ENCODE peak calls at places on chromosomes 3 and 15, in six cellular contexts. One of them, this sample, is unnamed.

GRCh38 chr3:9703736-9704342 is at the start of gene CPNE9:
- DNase-seq in ovary: no peak
- DNase-seq in right atrium auricular region: no peak
- DNase-seq in heart left ventricle: no peak
- DNase-seq in psoas muscle: no peak
- DNase-seq in transverse colon: no peak
- DNase-seq in this sample: peak; percentile 20

GRCh38 chr3:78798266-78798832 is 969.4 kb downstream of the ROBO1 start:
- DNase-seq in psoas muscle: no peak
- DNase-seq in heart left ventricle: no peak
- DNase-seq in right atrium auricular region: no peak
- DNase-seq in ovary: no peak
- DNase-seq in transverse colon: no peak
- DNase-seq in this sample: no peak

GRCh38 chr3:52366527-52366926 is 50.4 kb downstream of the DNAH1 start:
- DNase-seq in ovary: no peak
- DNase-seq in psoas muscle: no peak
- DNase-seq in right atrium auricular region: no peak
- DNase-seq in transverse colon: no peak
- DNase-seq in heart left ventricle: no peak
- DNase-seq in this sample: no peak

GRCh38 chr15:80684697-80685096 is 10.4 kb upstream of the ABHD17C start:
- DNase-seq in ovary: no peak
- DNase-seq in heart left ventricle: no peak
- DNase-seq in psoas muscle: no peak
- DNase-seq in right atrium auricular region: no peak
- DNase-seq in transverse colon: no peak
- DNase-seq in this sample: no peak

GRCh38 chr3:88019024-88019423 is 39.8 kb downstream of the CGGBP1 start:
- DNase-seq in ovary: no peak
- DNase-seq in transverse colon: no peak
- DNase-seq in psoas muscle: no peak
- DNase-seq in heart left ventricle: no peak
- DNase-seq in right atrium auricular region: no peak
- DNase-seq in this sample: no peak

GRCh38 chr3:94460914-94461313 is 398.1 kb downstream of the NSUN3 start:
- DNase-seq in ovary: no peak
- DNase-seq in transverse colon: no peak
- DNase-seq in right atrium auricular region: no peak
- DNase-seq in psoas muscle: no peak
- DNase-seq in heart left ventricle: no peak
- DNase-seq in this sample: no peak

GRCh38 chr3:30643763-30644462 is 37.5 kb downstream of the TGFBR2 start:
- DNase-seq in right atrium auricular region: no peak
- DNase-seq in psoas muscle: no peak
- DNase-seq in heart left ventricle: no peak
- DNase-seq in ovary: no peak
- DNase-seq in transverse colon: peak; percentile 59
- DNase-seq in this sample: no peak

GRCh38 chr3:141804447-141804777 is 41.2 kb downstream of the GRK7 start:
- DNase-seq in heart left ventricle: no peak
- DNase-seq in right atrium auricular region: no peak
- DNase-seq in psoas muscle: no peak
- DNase-seq in transverse colon: no peak
- DNase-seq in ovary: no peak
- DNase-seq in this sample: no peak

GRCh38 chr3:166114448-166114847 is 277.2 kb upstream of the BCHE start:
- DNase-seq in ovary: no peak
- DNase-seq in right atrium auricular region: no peak
- DNase-seq in heart left ventricle: no peak
- DNase-seq in transverse colon: no peak
- DNase-seq in psoas muscle: no peak
- DNase-seq in this sample: no peak

DNA sequence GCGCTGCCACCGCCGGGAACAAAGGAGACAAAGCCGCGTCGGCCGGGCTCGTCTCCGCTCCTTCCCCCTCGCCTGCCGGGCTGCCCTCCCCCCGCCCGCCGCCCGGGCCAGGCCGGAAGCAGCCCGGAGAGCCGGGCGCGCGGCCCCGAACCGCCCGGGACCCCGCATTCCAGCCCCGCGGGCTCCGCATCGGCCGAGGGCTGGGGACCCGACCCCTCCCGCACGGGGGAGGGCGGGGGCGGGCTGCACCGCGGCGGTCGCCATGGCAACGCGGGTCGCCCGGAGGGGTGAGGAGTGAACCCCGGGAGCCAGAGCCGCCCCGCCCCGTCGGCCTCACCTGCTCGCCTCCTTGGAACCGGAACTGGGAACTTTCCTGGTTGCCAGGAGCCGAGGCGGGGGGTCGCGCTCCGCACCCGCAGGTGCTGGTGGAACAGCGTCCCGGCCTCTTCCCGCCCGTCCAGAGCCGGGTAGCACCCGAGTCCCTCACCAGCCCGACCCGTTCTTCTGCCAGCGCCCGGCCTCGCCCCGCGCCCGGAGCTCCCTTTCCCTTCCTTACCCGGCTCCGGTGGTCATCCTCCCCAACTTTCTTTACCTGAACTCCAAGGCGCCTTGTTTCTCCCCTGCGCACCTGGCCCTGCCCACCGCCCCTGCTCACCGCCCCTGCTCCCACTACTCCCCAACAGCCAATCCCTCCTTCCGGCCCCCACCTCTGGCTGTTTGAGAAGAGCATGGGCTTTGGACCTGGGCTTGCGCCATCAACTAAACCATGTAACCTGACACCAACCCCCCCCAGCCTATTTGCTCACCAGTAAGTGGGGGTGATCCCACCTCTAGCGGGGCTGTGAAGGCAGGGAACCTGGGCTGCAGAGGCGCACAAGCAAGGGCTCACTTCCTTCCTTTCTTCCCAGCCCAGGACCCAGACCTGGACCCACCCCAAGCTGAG is at the start of gene PLXNB1:
- DNase-seq in heart left ventricle: peak; percentile 63
- DNase-seq in psoas muscle: peak; percentile 76
- DNase-seq in right atrium auricular region: peak; percentile 85
- DNase-seq in ovary: peak; percentile 94
- DNase-seq in transverse colon: peak; percentile 84
- DNase-seq in this sample: peak; percentile 76
- H3K27ac ChIP-seq in heart left ventricle: peak within 1 kb of the TSS; percentile 89
- H3K27ac ChIP-seq in psoas muscle: peak within 1 kb of the TSS; percentile 46
- H3K27ac ChIP-seq in right atrium auricular region: peak within 1 kb of the TSS; percentile 91
- H3K27ac ChIP-seq in ovary: peak within 1 kb of the TSS; percentile 96
- H3K27ac ChIP-seq in transverse colon: peak within 1 kb of the TSS; percentile 92
- H3K27ac ChIP-seq in this sample: peak within 1 kb of the TSS; percentile 80

GRCh38 chr3:66410371-66410770 is 90.5 kb downstream of the LRIG1 start:
- DNase-seq in psoas muscle: no peak
- DNase-seq in right atrium auricular region: no peak
- DNase-seq in heart left ventricle: no peak
- DNase-seq in ovary: no peak
- DNase-seq in transverse colon: no peak
- DNase-seq in this sample: no peak
- H3K4me1 ChIP-seq in psoas muscle: peaks cover 55% of the 10 kb centered on the region
- H3K4me1 ChIP-seq in right atrium auricular region: peaks cover 98% of the 10 kb centered on the region
- H3K4me1 ChIP-seq in heart left ventricle: peaks cover 74% of the 10 kb centered on the region
- H3K4me1 ChIP-seq in ovary: peaks cover 12% of the 10 kb centered on the region
- H3K4me1 ChIP-seq in transverse colon: peaks cover 22% of the 10 kb centered on the region
- H3K4me1 ChIP-seq in this sample: peaks cover 16% of the 10 kb centered on the region

DNA sequence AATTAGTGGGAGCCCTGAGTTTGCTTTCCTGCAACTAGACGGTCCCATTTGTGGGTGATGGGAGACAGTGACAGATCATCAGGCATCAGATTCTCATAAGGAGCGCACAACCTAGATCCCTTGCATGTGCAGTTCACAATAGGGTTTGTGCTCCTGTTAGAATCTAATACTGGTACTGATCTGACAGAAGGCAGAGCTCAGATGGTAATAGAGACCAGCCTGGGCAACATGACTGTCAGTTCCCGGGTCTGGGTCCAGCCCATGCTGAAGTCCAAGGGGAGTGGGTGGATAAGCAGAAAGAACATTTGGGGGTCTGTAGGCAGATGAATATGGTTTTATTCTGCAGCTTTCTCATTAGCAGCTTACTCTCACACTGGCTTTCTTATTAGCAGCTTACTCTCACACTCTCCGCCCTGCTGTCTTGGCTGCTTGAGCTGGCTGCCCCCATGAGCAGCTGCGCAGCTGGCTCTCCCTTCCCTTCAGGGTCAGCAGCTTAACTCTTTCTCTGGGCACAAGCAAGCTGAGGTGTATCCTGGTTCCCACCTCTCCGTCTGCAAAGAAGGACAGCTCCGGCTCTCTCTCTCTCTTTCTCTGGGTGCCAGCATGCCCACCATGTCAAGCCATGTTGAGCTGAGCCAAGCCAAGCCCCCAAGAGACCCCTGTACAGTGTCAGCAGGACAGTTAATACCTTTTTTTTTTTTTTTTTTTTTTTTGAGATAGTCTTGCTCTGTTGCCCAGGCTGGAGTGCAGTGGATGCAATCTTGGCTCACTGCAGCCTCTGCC is 46.5 kb downstream of the KLHDC8B start:
- DNase-seq in right atrium auricular region: no peak
- DNase-seq in transverse colon: peak; percentile 8
- DNase-seq in ovary: peak; percentile 71
- DNase-seq in heart left ventricle: peak; percentile 45
- DNase-seq in psoas muscle: no peak
- DNase-seq in this sample: no peak
- H3K27ac ChIP-seq in right atrium auricular region: peak overlapping the region; percentile 55
- H3K27ac ChIP-seq in transverse colon: peak overlapping the region; percentile 82
- H3K27ac ChIP-seq in ovary: peak overlapping the region; percentile 84
- H3K27ac ChIP-seq in heart left ventricle: peak overlapping the region; percentile 87
- H3K27ac ChIP-seq in psoas muscle: peak overlapping the region; percentile 83
- H3K27ac ChIP-seq in this sample: no peak overlapping the region

DNA sequence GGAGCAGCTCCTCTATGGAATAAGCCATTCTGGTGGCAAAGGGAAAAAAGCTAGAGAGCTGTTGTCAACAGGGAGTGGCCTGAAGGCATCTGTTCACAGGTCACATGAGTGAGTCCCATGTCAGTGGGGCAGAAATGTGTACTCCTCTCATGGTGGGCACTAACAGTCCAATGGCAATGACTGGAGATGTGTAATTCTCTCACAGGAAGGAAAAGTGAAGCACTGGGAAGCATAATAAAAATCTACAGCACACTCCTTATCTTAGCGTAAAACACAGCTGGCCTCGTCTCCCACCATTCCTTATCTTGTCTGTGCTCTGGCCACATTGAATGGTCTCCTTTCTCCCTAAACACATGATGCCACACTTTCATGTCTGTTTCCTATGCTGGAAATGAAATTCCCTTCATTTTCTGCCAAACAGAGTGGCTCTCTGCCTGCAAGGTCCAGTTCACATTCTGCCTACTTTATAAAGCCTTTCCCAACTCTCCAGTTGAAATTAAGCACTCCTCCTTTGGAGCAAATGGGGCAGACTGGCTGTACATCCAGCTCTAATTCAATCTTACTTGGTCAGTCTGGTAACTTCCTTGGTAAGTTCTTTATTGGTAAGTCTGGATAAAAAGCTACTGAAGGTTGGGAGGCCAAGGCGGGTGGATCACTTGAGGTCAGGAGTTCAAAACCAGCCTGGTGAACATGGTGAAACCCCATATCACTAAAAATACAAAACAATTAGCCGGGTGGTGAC is 139.8 kb downstream of the RPL22L1 start:
- DNase-seq in psoas muscle: no peak
- DNase-seq in heart left ventricle: no peak
- DNase-seq in ovary: no peak
- DNase-seq in transverse colon: no peak
- DNase-seq in right atrium auricular region: no peak
- DNase-seq in this sample: peak; percentile 73
- H3K4me1 ChIP-seq in psoas muscle: no peaks in the 10 kb centered on the region
- H3K4me1 ChIP-seq in heart left ventricle: peaks cover 18% of the 10 kb centered on the region
- H3K4me1 ChIP-seq in ovary: peaks cover 19% of the 10 kb centered on the region
- H3K4me1 ChIP-seq in transverse colon: no peaks in the 10 kb centered on the region
- H3K4me1 ChIP-seq in right atrium auricular region: no peaks in the 10 kb centered on the region
- H3K4me1 ChIP-seq in this sample: no peaks in the 10 kb centered on the region

This sample was measured in cardiac muscle cell.